ENCODE peak calls at places on chromosomes 5 and 9, in four cellular contexts. B is IMR-90, C is colonic mucosa, N is fibroblast of lung. J is an unnamed sample.

GRCh38 chr9:86614871-86615849 is 260.9 kb upstream of the TUT7 start:
- DNase-seq in B (peak; percentile 70), C (no peak), N (peak; percentile 42), J (no peak)

GRCh38 chr9:7324031-7324654 is 475.4 kb downstream of the DMAC1 start:
- DNase-seq in C (no peak), B (peak; percentile 18), N (peak; percentile 4), J (no peak)

GRCh38 chr9:124369236-124369797 is 45.9 kb downstream of the PSMB7 start:
- DNase-seq in C (no peak), N (no peak), B (no peak), J (no peak)

GRCh38 chr9:18632624-18633407 is 158.9 kb downstream of the ADAMTSL1 start:
- DNase-seq in B (peak; percentile 90), C (no peak), N (peak; percentile 91), J (no peak)

GRCh38 chr5:31347558-31347905 is 154.0 kb downstream of the CDH6 start:
- DNase-seq in B (no peak), C (no peak), N (no peak), J (no peak)

GRCh38 chr5:10489810-10490426 is 48.2 kb downstream of the ROPN1L start:
- DNase-seq in B (peak; percentile 31), N (peak; percentile 24), C (no peak), J (no peak)

GRCh38 chr5:59617186-59617771 is 276.2 kb downstream of the PDE4D start:
- DNase-seq in N (no peak), C (no peak), B (no peak), J (no peak)

GRCh38 chr5:99955962-99956361 is 579.2 kb upstream of the FAM174A start:
- DNase-seq in N (no peak), C (no peak), B (no peak), J (peak; percentile 43)

GRCh38 chr5:10669983-10670382 is 91.1 kb downstream of the DAP start:
- DNase-seq in C (no peak), B (no peak), N (no peak), J (no peak)

GRCh38 chr5:134561871-134562296 is 36.4 kb downstream of the JADE2 start:
- DNase-seq in B (peak; percentile 74), N (peak; percentile 70), C (no peak), J (peak; percentile 77)

GRCh38 chr5:94031631-94032030 is 290.2 kb upstream of the POU5F2 start:
- DNase-seq in C (no peak), N (peak; percentile 8), B (peak; percentile 7), J (no peak)

GRCh38 chr9:84953797-84954695 is 284.5 kb downstream of the NTRK2 start:
- DNase-seq in C (peak; percentile 86), N (peak; percentile 3), B (peak; percentile 1), J (peak; percentile 91)

GRCh38 chr9:20364954-20365353 is 257.3 kb downstream of the MLLT3 start:
- DNase-seq in N (no peak), C (no peak), B (no peak), J (no peak)

GRCh38 chr5:169328401-169328800 is 27.5 kb upstream of the SLIT3 start:
- DNase-seq in B (no peak), C (no peak), N (no peak), J (no peak)

GRCh38 chr9:129835860-129836223 is 584 bp downstream of the USP20 start:
- DNase-seq in N (no peak), C (no peak), B (peak; percentile 40), J (no peak)

GRCh38 chr5:141260458-141261237 is 15.5 kb downstream of the PCDHB15 start:
- DNase-seq in B (peak; percentile 2), C (no peak), N (peak; percentile 15), J (no peak)
- H3K9me3 ChIP-seq in B (peaks cover 44% of the 10 kb centered on the region), C (peaks cover 41% of the 10 kb centered on the region), N (no peaks in the 10 kb centered on the region), J (peaks cover 79% of the 10 kb centered on the region)

GRCh38 chr5:142686968-142687367 is 1.1 kb upstream of the FGF1 start:
- DNase-seq in C (no peak), B (no peak), N (no peak), J (no peak)
- H3K9ac ChIP-seq in C (no peak overlapping the region), B (no peak overlapping the region), N (no peak overlapping the region), J (no peak overlapping the region)

DNA sequence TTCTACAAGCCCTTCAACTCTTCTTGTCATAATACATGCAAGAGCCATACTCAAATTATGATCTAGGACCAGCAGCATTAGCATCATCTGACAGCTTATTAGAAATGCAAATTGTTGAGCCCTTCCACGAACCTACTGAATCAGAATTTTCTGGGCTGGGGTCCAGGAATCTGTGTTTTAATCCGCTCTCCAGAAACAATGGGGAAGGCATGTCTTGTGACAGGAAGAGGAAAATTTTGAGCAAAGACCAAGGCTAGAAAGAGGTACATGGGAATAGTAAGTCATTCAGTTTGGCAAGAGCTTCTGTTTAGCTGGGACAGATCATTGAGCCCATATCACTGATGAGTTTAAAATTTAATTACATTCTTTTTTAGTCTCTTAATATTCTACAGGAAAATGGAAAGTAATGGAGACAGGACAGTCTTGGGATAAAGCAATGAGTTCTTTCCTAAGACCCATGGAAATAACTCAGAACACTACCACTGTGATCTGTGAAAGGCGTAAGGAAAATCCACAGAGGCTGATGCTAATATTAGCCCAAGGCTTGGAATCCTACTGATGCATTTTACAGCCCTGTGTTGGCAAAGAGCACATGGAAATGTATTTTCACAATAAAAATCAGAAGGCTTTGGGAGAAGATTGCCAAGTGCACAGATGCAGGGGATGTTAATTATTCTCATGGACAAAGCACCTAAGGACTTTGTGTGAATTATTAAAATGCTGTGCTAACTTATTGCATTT is 73.7 kb upstream of the STK32A start:
- DNase-seq in N (no peak), C (no peak), B (no peak), J (no peak)
- H3K9me3 ChIP-seq in N (no peaks in the 10 kb centered on the region), C (no peaks in the 10 kb centered on the region), B (no peaks in the 10 kb centered on the region), J (no peaks in the 10 kb centered on the region)

GRCh38 chr5:141475625-141476131 is at the start of gene PCDHGC3:
- DNase-seq in B (peak; percentile 95), C (peak; percentile 90), N (peak; percentile 96), J (peak; percentile 97)
- H3K9ac ChIP-seq in B (peak within 1 kb of the TSS; percentile 67), C (peak within 1 kb of the TSS; percentile 79), N (peak within 1 kb of the TSS; percentile 75), J (peak within 1 kb of the TSS; percentile 50)

J was measured in kidney.